ENCODE peak calls at places on chromosome 20, in eight cellular contexts. R is stimulated activated naive B cell treated with anti-CD40 and anti-IgM and Interleukin-4, amounts not matched to agents 10 μg/mL and 1 μg/mL and 100 μg/mL, for 72 hours; P is stimulated activated CD4-positive, alpha-beta T cell treated with anti-CD3 and anti-CD28 coated beads, Interleukin-4, amount 100 ng/mL, for 48 hours; Y is left cardiac atrium; M is NCI-H2029; N is trophoblast cell; Q is astrocyte of the spinal cord; D is activated T-cell treated with anti-CD3 and anti-CD28 coated beads, Interleukin-2, amount 50 U/mL, for 4 hours. K is an unnamed sample.
A peak's percentile ranks its signal among the peaks of the same experiment; 100 is the strongest.

GRCh38 chr20:7829776-7830175 is 110.5 kb downstream of the HAO1 start:
- DNase-seq in R (no peak), P (no peak), Y (no peak), M (no peak), N (no peak), Q (no peak), D (no peak), K (no peak)

GRCh38 chr20:63703471-63703975 is 4.3 kb downstream of the ARFRP1 start:
- DNase-seq in R (peak; percentile 0), P (no peak), Y (no peak), M (no peak), N (no peak), Q (no peak), D (no peak), K (no peak)

GRCh38 chr20:36116813-36117441 is 37.6 kb upstream of the EPB41L1 start:
- DNase-seq in R (no peak), P (no peak), Y (peak; percentile 41), M (no peak), N (no peak), Q (peak; percentile 55), D (no peak), K (no peak)

GRCh38 chr20:47720636-47721427 is 64.4 kb downstream of the SULF2 start:
- DNase-seq in R (no peak), P (no peak), Y (no peak), M (no peak), N (no peak), Q (peak; percentile 28), D (no peak), K (no peak)

GRCh38 chr20:41249781-41250281 is 67.7 kb downstream of the ZHX3 start:
- DNase-seq in R (peak; percentile 35), P (no peak), Y (peak; percentile 34), M (no peak), N (peak; percentile 12), Q (peak; percentile 69), D (no peak), K (peak; percentile 36)

GRCh38 chr20:18739785-18740184 is 73.8 kb upstream of the SCP2D1 start:
- DNase-seq in R (no peak), P (no peak), Y (no peak), M (no peak), N (no peak), Q (peak; percentile 92), D (no peak), K (peak; percentile 22)

GRCh38 chr20:2631228-2631627 is 21.2 kb upstream of the NOP56 start:
- DNase-seq in R (no peak), P (no peak), Y (no peak), M (no peak), N (no peak), Q (peak; percentile 29), D (no peak), K (no peak)

GRCh38 chr20:32681175-32682084 is 7.7 kb upstream of the C20orf203 start:
- DNase-seq in R (no peak), P (no peak), Y (no peak), M (peak; percentile 85), N (peak; percentile 30), Q (peak; percentile 26), D (no peak), K (no peak)

GRCh38 chr20:44650777-44651493 is 564 bp downstream of the ADA start:
- DNase-seq in R (no peak), P (peak; percentile 32), Y (peak; percentile 40), M (no peak), N (no peak), Q (no peak), D (no peak), K (peak; percentile 62)

GRCh38 chr20:48054051-48054450 is 268.8 kb upstream of the SULF2 start:
- DNase-seq in R (no peak), P (no peak), Y (no peak), M (no peak), N (no peak), Q (no peak), D (no peak), K (no peak)

GRCh38 chr20:63413963-63414684 is 53.0 kb upstream of the CHRNA4 start:
- DNase-seq in R (no peak), P (no peak), Y (no peak), M (no peak), N (no peak), Q (no peak), D (no peak), K (no peak)

GRCh38 chr20:35743693-35744491 is 1.8 kb upstream of the RBM39 start:
- DNase-seq in R (no peak), P (no peak), Y (no peak), M (no peak), N (peak; percentile 35), Q (no peak), D (no peak), K (no peak)

GRCh38 chr20:32968833-32969241 is 35.4 kb downstream of the SUN5 start:
- DNase-seq in R (no peak), P (peak; percentile 37), Y (no peak), M (no peak), N (no peak), Q (no peak), D (no peak), K (no peak)

GRCh38 chr20:8568068-8568467 is 436.0 kb downstream of the PLCB1 start:
- DNase-seq in R (no peak), P (no peak), Y (no peak), M (no peak), N (no peak), Q (no peak), D (no peak), K (no peak)

GRCh38 chr20:48769111-48769879 is 58.5 kb downstream of the PREX1 start:
- DNase-seq in R (peak; percentile 58), P (peak; percentile 92), Y (no peak), M (no peak), N (peak; percentile 35), Q (no peak), D (peak; percentile 85), K (no peak)

K was measured in right cardiac atrium.